ENCODE peak calls at places on chromosome 9, in nine cellular contexts. One of them, this sample, is unnamed.
A peak's percentile ranks its signal among the peaks of the same experiment; 100 is the strongest.

GRCh38 chr9:38374847-38375571 is 17.5 kb upstream of the ALDH1B1 start:
- DNase-seq in sigmoid colon: no peak
- DNase-seq in CD8-positive, alpha-beta T cell: no peak
- DNase-seq in astrocyte of the spinal cord: no peak
- DNase-seq in caudate nucleus: no peak
- DNase-seq in fibroblast of lung: no peak
- DNase-seq in effector memory CD8-positive, alpha-beta T cell: no peak
- DNase-seq in KBM-7: no peak
- DNase-seq in HuH-7.5: no peak
- DNase-seq in this sample: no peak

GRCh38 chr9:114080773-114081440 is 2.8 kb upstream of the AMBP start:
- DNase-seq in sigmoid colon: peak; percentile 47
- DNase-seq in CD8-positive, alpha-beta T cell: no peak
- DNase-seq in astrocyte of the spinal cord: no peak
- DNase-seq in caudate nucleus: no peak
- DNase-seq in fibroblast of lung: no peak
- DNase-seq in effector memory CD8-positive, alpha-beta T cell: no peak
- DNase-seq in KBM-7: no peak
- DNase-seq in HuH-7.5: peak; percentile 52
- DNase-seq in this sample: no peak

GRCh38 chr9:14158911-14159310 is 155.0 kb downstream of the NFIB start:
- DNase-seq in sigmoid colon: no peak
- DNase-seq in CD8-positive, alpha-beta T cell: no peak
- DNase-seq in astrocyte of the spinal cord: peak; percentile 47
- DNase-seq in caudate nucleus: no peak
- DNase-seq in fibroblast of lung: peak; percentile 84
- DNase-seq in effector memory CD8-positive, alpha-beta T cell: no peak
- DNase-seq in KBM-7: no peak
- DNase-seq in HuH-7.5: no peak
- DNase-seq in this sample: no peak

GRCh38 chr9:70003786-70004185 is 39.9 kb upstream of the MAMDC2 start:
- DNase-seq in sigmoid colon: no peak
- DNase-seq in CD8-positive, alpha-beta T cell: no peak
- DNase-seq in astrocyte of the spinal cord: peak; percentile 84
- DNase-seq in caudate nucleus: no peak
- DNase-seq in fibroblast of lung: peak; percentile 86
- DNase-seq in effector memory CD8-positive, alpha-beta T cell: no peak
- DNase-seq in KBM-7: no peak
- DNase-seq in HuH-7.5: no peak
- DNase-seq in this sample: no peak

GRCh38 chr9:84899326-84899725 is 229.8 kb downstream of the NTRK2 start:
- DNase-seq in sigmoid colon: no peak
- DNase-seq in CD8-positive, alpha-beta T cell: no peak
- DNase-seq in astrocyte of the spinal cord: no peak
- DNase-seq in caudate nucleus: no peak
- DNase-seq in fibroblast of lung: no peak
- DNase-seq in effector memory CD8-positive, alpha-beta T cell: no peak
- DNase-seq in KBM-7: no peak
- DNase-seq in HuH-7.5: no peak
- DNase-seq in this sample: no peak

GRCh38 chr9:74858753-74859414 is 28.8 kb downstream of the TRPM6 start:
- DNase-seq in sigmoid colon: no peak
- DNase-seq in CD8-positive, alpha-beta T cell: no peak
- DNase-seq in astrocyte of the spinal cord: no peak
- DNase-seq in caudate nucleus: no peak
- DNase-seq in fibroblast of lung: peak; percentile 1
- DNase-seq in effector memory CD8-positive, alpha-beta T cell: no peak
- DNase-seq in KBM-7: no peak
- DNase-seq in HuH-7.5: no peak
- DNase-seq in this sample: no peak

GRCh38 chr9:35908484-35909125 is 685 bp upstream of the SPAAR start:
- DNase-seq in sigmoid colon: peak; percentile 87
- DNase-seq in CD8-positive, alpha-beta T cell: no peak
- DNase-seq in astrocyte of the spinal cord: no peak
- DNase-seq in caudate nucleus: no peak
- DNase-seq in fibroblast of lung: no peak
- DNase-seq in effector memory CD8-positive, alpha-beta T cell: no peak
- DNase-seq in KBM-7: no peak
- DNase-seq in HuH-7.5: no peak
- DNase-seq in this sample: no peak

GRCh38 chr9:1995084-1995483 is 20.1 kb upstream of the SMARCA2 start:
- DNase-seq in sigmoid colon: no peak
- DNase-seq in CD8-positive, alpha-beta T cell: no peak
- DNase-seq in astrocyte of the spinal cord: no peak
- DNase-seq in caudate nucleus: no peak
- DNase-seq in fibroblast of lung: no peak
- DNase-seq in effector memory CD8-positive, alpha-beta T cell: no peak
- DNase-seq in KBM-7: no peak
- DNase-seq in HuH-7.5: no peak
- DNase-seq in this sample: no peak

GRCh38 chr9:112078432-112078831 is 96.7 kb downstream of the SUSD1 start:
- DNase-seq in sigmoid colon: no peak
- DNase-seq in CD8-positive, alpha-beta T cell: no peak
- DNase-seq in astrocyte of the spinal cord: no peak
- DNase-seq in caudate nucleus: no peak
- DNase-seq in fibroblast of lung: no peak
- DNase-seq in effector memory CD8-positive, alpha-beta T cell: no peak
- DNase-seq in KBM-7: no peak
- DNase-seq in HuH-7.5: no peak
- DNase-seq in this sample: no peak

GRCh38 chr9:15403155-15403554 is 19.5 kb upstream of the SNAPC3 start:
- DNase-seq in sigmoid colon: no peak
- DNase-seq in CD8-positive, alpha-beta T cell: no peak
- DNase-seq in astrocyte of the spinal cord: no peak
- DNase-seq in caudate nucleus: no peak
- DNase-seq in fibroblast of lung: no peak
- DNase-seq in effector memory CD8-positive, alpha-beta T cell: no peak
- DNase-seq in KBM-7: peak; percentile 30
- DNase-seq in HuH-7.5: peak; percentile 13
- DNase-seq in this sample: no peak

GRCh38 chr9:89149726-89150125 is 28.9 kb downstream of the SHC3 start:
- DNase-seq in sigmoid colon: no peak
- DNase-seq in CD8-positive, alpha-beta T cell: no peak
- DNase-seq in astrocyte of the spinal cord: peak; percentile 54
- DNase-seq in caudate nucleus: no peak
- DNase-seq in fibroblast of lung: peak; percentile 79
- DNase-seq in effector memory CD8-positive, alpha-beta T cell: no peak
- DNase-seq in KBM-7: no peak
- DNase-seq in HuH-7.5: no peak
- DNase-seq in this sample: no peak

GRCh38 chr9:89440951-89441654 is 56.8 kb downstream of the SEMA4D start:
- DNase-seq in sigmoid colon: no peak
- DNase-seq in CD8-positive, alpha-beta T cell: no peak
- DNase-seq in astrocyte of the spinal cord: no peak
- DNase-seq in caudate nucleus: no peak
- DNase-seq in fibroblast of lung: no peak
- DNase-seq in effector memory CD8-positive, alpha-beta T cell: no peak
- DNase-seq in KBM-7: no peak
- DNase-seq in HuH-7.5: no peak
- DNase-seq in this sample: no peak

GRCh38 chr9:116058421-116058820 is 95.2 kb upstream of the PAPPA start:
- DNase-seq in sigmoid colon: no peak
- DNase-seq in CD8-positive, alpha-beta T cell: no peak
- DNase-seq in astrocyte of the spinal cord: no peak
- DNase-seq in caudate nucleus: no peak
- DNase-seq in fibroblast of lung: no peak
- DNase-seq in effector memory CD8-positive, alpha-beta T cell: no peak
- DNase-seq in KBM-7: no peak
- DNase-seq in HuH-7.5: no peak
- DNase-seq in this sample: no peak

GRCh38 chr9:11726659-11727058 is 966.5 kb upstream of the TYRP1 start:
- DNase-seq in sigmoid colon: no peak
- DNase-seq in CD8-positive, alpha-beta T cell: no peak
- DNase-seq in astrocyte of the spinal cord: no peak
- DNase-seq in caudate nucleus: no peak
- DNase-seq in fibroblast of lung: no peak
- DNase-seq in effector memory CD8-positive, alpha-beta T cell: no peak
- DNase-seq in KBM-7: peak; percentile 1
- DNase-seq in HuH-7.5: no peak
- DNase-seq in this sample: no peak

GRCh38 chr9:37364751-37365360 is 57.6 kb upstream of the GRHPR start:
- DNase-seq in sigmoid colon: no peak
- DNase-seq in CD8-positive, alpha-beta T cell: no peak
- DNase-seq in astrocyte of the spinal cord: no peak
- DNase-seq in caudate nucleus: no peak
- DNase-seq in fibroblast of lung: no peak
- DNase-seq in effector memory CD8-positive, alpha-beta T cell: peak; percentile 10
- DNase-seq in KBM-7: peak; percentile 27
- DNase-seq in HuH-7.5: no peak
- DNase-seq in this sample: no peak

GRCh38 chr9:981491-981898 is 5.0 kb downstream of the DMRT3 start:
- DNase-seq in sigmoid colon: no peak
- DNase-seq in CD8-positive, alpha-beta T cell: no peak
- DNase-seq in astrocyte of the spinal cord: no peak
- DNase-seq in caudate nucleus: no peak
- DNase-seq in fibroblast of lung: no peak
- DNase-seq in effector memory CD8-positive, alpha-beta T cell: no peak
- DNase-seq in KBM-7: no peak
- DNase-seq in HuH-7.5: no peak
- DNase-seq in this sample: no peak

GRCh38 chr9:136695955-136696354 is 8.7 kb upstream of the AGPAT2 start:
- DNase-seq in sigmoid colon: no peak
- DNase-seq in CD8-positive, alpha-beta T cell: no peak
- DNase-seq in astrocyte of the spinal cord: no peak
- DNase-seq in caudate nucleus: no peak
- DNase-seq in fibroblast of lung: no peak
- DNase-seq in effector memory CD8-positive, alpha-beta T cell: no peak
- DNase-seq in KBM-7: no peak
- DNase-seq in HuH-7.5: no peak
- DNase-seq in this sample: no peak

GRCh38 chr9:110148868-110149267 is 59.1 kb downstream of the C9orf152 start:
- DNase-seq in sigmoid colon: no peak
- DNase-seq in CD8-positive, alpha-beta T cell: no peak
- DNase-seq in astrocyte of the spinal cord: no peak
- DNase-seq in caudate nucleus: no peak
- DNase-seq in fibroblast of lung: no peak
- DNase-seq in effector memory CD8-positive, alpha-beta T cell: no peak
- DNase-seq in KBM-7: no peak
- DNase-seq in HuH-7.5: no peak
- DNase-seq in this sample: no peak

GRCh38 chr9:103397868-103398600 is 402.9 kb downstream of the CYLC2 start:
- DNase-seq in sigmoid colon: no peak
- DNase-seq in CD8-positive, alpha-beta T cell: peak; percentile 19
- DNase-seq in astrocyte of the spinal cord: peak; percentile 57
- DNase-seq in caudate nucleus: peak; percentile 5
- DNase-seq in fibroblast of lung: peak; percentile 20
- DNase-seq in effector memory CD8-positive, alpha-beta T cell: no peak
- DNase-seq in KBM-7: peak; percentile 53
- DNase-seq in HuH-7.5: peak; percentile 20
- DNase-seq in this sample: peak; percentile 4

GRCh38 chr9:109535365-109535764 is 37.3 kb upstream of the PTPN3 start:
- DNase-seq in sigmoid colon: no peak
- DNase-seq in CD8-positive, alpha-beta T cell: no peak
- DNase-seq in astrocyte of the spinal cord: no peak
- DNase-seq in caudate nucleus: no peak
- DNase-seq in fibroblast of lung: no peak
- DNase-seq in effector memory CD8-positive, alpha-beta T cell: no peak
- DNase-seq in KBM-7: no peak
- DNase-seq in HuH-7.5: no peak
- DNase-seq in this sample: no peak

GRCh38 chr9:17005085-17005484 is 129.8 kb upstream of the CNTLN start:
- DNase-seq in sigmoid colon: peak; percentile 81
- DNase-seq in CD8-positive, alpha-beta T cell: no peak
- DNase-seq in astrocyte of the spinal cord: peak; percentile 77
- DNase-seq in caudate nucleus: no peak
- DNase-seq in fibroblast of lung: peak; percentile 47
- DNase-seq in effector memory CD8-positive, alpha-beta T cell: no peak
- DNase-seq in KBM-7: peak; percentile 5
- DNase-seq in HuH-7.5: peak; percentile 8
- DNase-seq in this sample: no peak